ENCODE peak calls at places on chromosomes 6 and 20, in four cellular contexts. M is neural progenitor cell; J is ureter; U is stimulated activated CD8-positive, alpha-beta memory T cell treated with anti-CD3 and anti-CD28 coated beads, Interleukin-7, amount 100 ng/mL, for 4 hours. T is an unnamed sample.

GRCh38 chr20:51022803-51023616 is at the start of gene KCNG1:
- DNase-seq in M (peak; percentile 93), J (peak; percentile 77), U (no peak), T (peak; percentile 78)

GRCh38 chr6:52362443-52363221 is 681 bp downstream of the PAQR8 start:
- DNase-seq in M (peak; percentile 61), J (peak; percentile 54), U (peak; percentile 5), T (peak; percentile 59)

GRCh38 chr6:75103411-75103810 is 102.4 kb downstream of the COL12A1 start:
- DNase-seq in M (no peak), U (no peak), J (no peak), T (no peak)

GRCh38 chr20:13661070-13661687 is 22.4 kb upstream of the TASP1 start:
- DNase-seq in M (no peak), U (no peak), J (no peak), T (no peak)

GRCh38 chr6:474454-475185 is 83.1 kb downstream of the IRF4 start:
- DNase-seq in J (no peak), U (peak; percentile 72), M (peak; percentile 40), T (peak; percentile 17)

GRCh38 chr6:30709101-30709868 is 7.8 kb downstream of the MDC1 start:
- DNase-seq in M (no peak), J (no peak), U (no peak), T (no peak)

GRCh38 chr20:60108397-60108796 is 150.2 kb downstream of the CDH26 start:
- DNase-seq in M (no peak), U (no peak), J (no peak), T (no peak)

GRCh38 chr6:157988700-157989063 is 7.0 kb downstream of the SYNJ2 start:
- DNase-seq in M (no peak), U (no peak), J (no peak), T (no peak)

GRCh38 chr6:43785220-43785752 is 15.3 kb downstream of the VEGFA start:
- DNase-seq in U (no peak), M (no peak), J (no peak), T (no peak)

GRCh38 chr6:21533678-21534077 is 59.9 kb upstream of the SOX4 start:
- DNase-seq in M (no peak), J (no peak), U (no peak), T (no peak)

GRCh38 chr6:134216304-134217029 is 101.4 kb downstream of the SGK1 start:
- DNase-seq in U (no peak), M (no peak), J (no peak), T (no peak)

T was measured in NCI-H82.